ENCODE peak calls at places on chromosomes 11 and 22, in six cellular contexts. One of them, this sample, is unnamed.

GRCh38 chr11:45179686-45180085 is 33.2 kb downstream of the PRDM11 start:
- DNase-seq in cardiac muscle cell: no peak
- DNase-seq in HL-60: no peak
- DNase-seq in brain microvascular endothelial cell: no peak
- DNase-seq in IMR-90: no peak
- DNase-seq in AG09309: no peak
- DNase-seq in this sample: no peak

GRCh38 chr11:130865091-130865771 is 51.0 kb downstream of the SNX19 start:
- DNase-seq in HL-60: no peak
- DNase-seq in cardiac muscle cell: peak; percentile 38
- DNase-seq in AG09309: no peak
- DNase-seq in brain microvascular endothelial cell: no peak
- DNase-seq in IMR-90: no peak
- DNase-seq in this sample: no peak

GRCh38 chr11:64148200-64148916 is 17.6 kb downstream of the MACROD1 start:
- DNase-seq in HL-60: peak; percentile 51
- DNase-seq in brain microvascular endothelial cell: peak; percentile 66
- DNase-seq in AG09309: peak; percentile 16
- DNase-seq in IMR-90: peak; percentile 66
- DNase-seq in cardiac muscle cell: peak; percentile 84
- DNase-seq in this sample: no peak

GRCh38 chr11:134558258-134558835 is 146.3 kb upstream of the B3GAT1 start:
- DNase-seq in brain microvascular endothelial cell: no peak
- DNase-seq in cardiac muscle cell: no peak
- DNase-seq in HL-60: no peak
- DNase-seq in IMR-90: no peak
- DNase-seq in AG09309: no peak
- DNase-seq in this sample: no peak

GRCh38 chr22:37062366-37062655 is 10.8 kb downstream of the KCTD17 start:
- DNase-seq in AG09309: no peak
- DNase-seq in IMR-90: no peak
- DNase-seq in cardiac muscle cell: no peak
- DNase-seq in HL-60: no peak
- DNase-seq in brain microvascular endothelial cell: no peak
- DNase-seq in this sample: no peak

GRCh38 chr22:37244922-37245722 is 1.1 kb upstream of the RAC2 start:
- DNase-seq in AG09309: no peak
- DNase-seq in cardiac muscle cell: no peak
- DNase-seq in IMR-90: no peak
- DNase-seq in brain microvascular endothelial cell: no peak
- DNase-seq in HL-60: peak; percentile 74
- DNase-seq in this sample: peak; percentile 79

GRCh38 chr11:39651857-39652461 is 1807.5 kb downstream of the LRRC4C start:
- DNase-seq in IMR-90: no peak
- DNase-seq in HL-60: no peak
- DNase-seq in brain microvascular endothelial cell: no peak
- DNase-seq in cardiac muscle cell: no peak
- DNase-seq in AG09309: no peak
- DNase-seq in this sample: no peak

GRCh38 chr11:16336721-16337120 is 19.6 kb downstream of the SOX6 start:
- DNase-seq in IMR-90: no peak
- DNase-seq in brain microvascular endothelial cell: no peak
- DNase-seq in AG09309: no peak
- DNase-seq in cardiac muscle cell: no peak
- DNase-seq in HL-60: no peak
- DNase-seq in this sample: no peak

GRCh38 chr11:88779551-88779950 is 286.2 kb downstream of the GRM5 start:
- DNase-seq in HL-60: no peak
- DNase-seq in AG09309: peak; percentile 43
- DNase-seq in IMR-90: peak; percentile 92
- DNase-seq in brain microvascular endothelial cell: peak; percentile 14
- DNase-seq in cardiac muscle cell: no peak
- DNase-seq in this sample: no peak

GRCh38 chr11:61695917-61696316 is 15.7 kb downstream of the DAGLA start:
- DNase-seq in cardiac muscle cell: no peak
- DNase-seq in IMR-90: peak; percentile 81
- DNase-seq in brain microvascular endothelial cell: peak; percentile 75
- DNase-seq in AG09309: peak; percentile 14
- DNase-seq in HL-60: no peak
- DNase-seq in this sample: no peak

GRCh38 chr11:61697093-61697492 is 16.9 kb downstream of the DAGLA start:
- DNase-seq in brain microvascular endothelial cell: no peak
- DNase-seq in IMR-90: no peak
- DNase-seq in AG09309: no peak
- DNase-seq in cardiac muscle cell: no peak
- DNase-seq in HL-60: no peak
- DNase-seq in this sample: no peak

GRCh38 chr11:61693897-61694840 is 14.0 kb downstream of the DAGLA start:
- DNase-seq in IMR-90: no peak
- DNase-seq in cardiac muscle cell: no peak
- DNase-seq in HL-60: no peak
- DNase-seq in brain microvascular endothelial cell: no peak
- DNase-seq in AG09309: no peak
- DNase-seq in this sample: no peak

GRCh38 chr11:61696602-61697001 is 16.4 kb downstream of the DAGLA start:
- DNase-seq in IMR-90: no peak
- DNase-seq in cardiac muscle cell: no peak
- DNase-seq in AG09309: no peak
- DNase-seq in HL-60: no peak
- DNase-seq in brain microvascular endothelial cell: no peak
- DNase-seq in this sample: no peak

GRCh38 chr11:61694971-61695706 is 14.9 kb downstream of the DAGLA start:
- DNase-seq in IMR-90: no peak
- DNase-seq in cardiac muscle cell: peak; percentile 36
- DNase-seq in brain microvascular endothelial cell: no peak
- DNase-seq in AG09309: no peak
- DNase-seq in HL-60: no peak
- DNase-seq in this sample: no peak
- H3K4me3 ChIP-seq in IMR-90: no peak overlapping the region
- H3K4me3 ChIP-seq in cardiac muscle cell: no peak overlapping the region
- H3K4me3 ChIP-seq in brain microvascular endothelial cell: no peak overlapping the region
- H3K4me3 ChIP-seq in AG09309: no peak overlapping the region
- H3K4me3 ChIP-seq in HL-60: no peak overlapping the region
- H3K4me3 ChIP-seq in this sample: no peak overlapping the region

GRCh38 chr11:73728000-73728399 is 32.9 kb downstream of the RAB6A start:
- DNase-seq in brain microvascular endothelial cell: no peak
- DNase-seq in HL-60: no peak
- DNase-seq in AG09309: no peak
- DNase-seq in cardiac muscle cell: no peak
- DNase-seq in IMR-90: no peak
- DNase-seq in this sample: no peak

GRCh38 chr11:73726825-73727224 is 34.0 kb downstream of the RAB6A start:
- DNase-seq in IMR-90: no peak
- DNase-seq in HL-60: no peak
- DNase-seq in AG09309: no peak
- DNase-seq in brain microvascular endothelial cell: no peak
- DNase-seq in cardiac muscle cell: no peak
- DNase-seq in this sample: no peak

GRCh38 chr11:73734996-73735395 is 25.9 kb downstream of the RAB6A start:
- DNase-seq in IMR-90: peak; percentile 34
- DNase-seq in cardiac muscle cell: no peak
- DNase-seq in brain microvascular endothelial cell: no peak
- DNase-seq in HL-60: no peak
- DNase-seq in AG09309: no peak
- DNase-seq in this sample: no peak

GRCh38 chr11:73729594-73730206 is 31.2 kb downstream of the RAB6A start:
- DNase-seq in AG09309: no peak
- DNase-seq in cardiac muscle cell: peak; percentile 32
- DNase-seq in brain microvascular endothelial cell: no peak
- DNase-seq in HL-60: peak; percentile 20
- DNase-seq in IMR-90: no peak
- DNase-seq in this sample: no peak
- TF ChIP-seq CTCF in AG09309: peak; percentile 38
- TF ChIP-seq CTCF in cardiac muscle cell: peak; percentile 45
- TF ChIP-seq CTCF in brain microvascular endothelial cell: peak; percentile 69
- TF ChIP-seq CTCF in HL-60: peak; percentile 12
- TF ChIP-seq CTCF in IMR-90: peak; percentile 17
- TF ChIP-seq CTCF in this sample: peak; percentile 57

GRCh38 chr22:50085211-50085999 is at the start of gene MLC1:
- DNase-seq in brain microvascular endothelial cell: no peak
- DNase-seq in HL-60: peak; percentile 92
- DNase-seq in IMR-90: peak; percentile 25
- DNase-seq in AG09309: no peak
- DNase-seq in cardiac muscle cell: no peak
- DNase-seq in this sample: no peak
- H3K4me3 ChIP-seq in brain microvascular endothelial cell: no peak within 1 kb of the TSS
- H3K4me3 ChIP-seq in HL-60: peak within 1 kb of the TSS; percentile 40
- H3K4me3 ChIP-seq in IMR-90: no peak within 1 kb of the TSS
- H3K4me3 ChIP-seq in AG09309: no peak within 1 kb of the TSS
- H3K4me3 ChIP-seq in cardiac muscle cell: no peak within 1 kb of the TSS
- H3K4me3 ChIP-seq in this sample: no peak within 1 kb of the TSS

GRCh38 chr11:72328366-72329224 is 84.6 kb upstream of the PHOX2A start:
- DNase-seq in brain microvascular endothelial cell: no peak
- DNase-seq in cardiac muscle cell: no peak
- DNase-seq in HL-60: no peak
- DNase-seq in AG09309: no peak
- DNase-seq in IMR-90: peak; percentile 42
- DNase-seq in this sample: no peak
- TF ChIP-seq CTCF in brain microvascular endothelial cell: peak; percentile 27
- TF ChIP-seq CTCF in cardiac muscle cell: no peak
- TF ChIP-seq CTCF in HL-60: no peak
- TF ChIP-seq CTCF in AG09309: no peak
- TF ChIP-seq CTCF in IMR-90: no peak
- TF ChIP-seq CTCF in this sample: peak; percentile 6

DNA sequence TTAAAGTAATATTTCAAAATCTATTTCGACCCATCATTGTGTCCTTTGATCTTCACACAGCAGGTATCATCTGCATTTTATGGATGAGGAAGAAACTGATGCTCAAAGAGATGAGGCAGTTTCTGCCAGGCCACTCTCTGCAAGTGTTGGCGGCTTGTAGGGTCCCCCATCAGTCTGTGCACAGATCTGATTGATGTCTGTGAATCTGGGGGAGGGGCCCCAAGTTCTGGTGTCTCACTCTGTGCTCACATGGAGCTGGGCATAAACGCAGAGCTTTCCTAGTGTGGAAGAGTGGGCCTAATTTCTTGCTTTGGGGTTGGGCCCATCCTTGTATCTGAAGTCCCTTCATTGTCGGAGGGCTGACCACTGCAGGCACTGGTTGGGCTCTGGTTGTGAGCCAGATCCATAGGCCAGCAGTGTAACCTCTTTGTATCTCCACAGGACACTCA is 1.6 kb upstream of the TRMT2A start:
- DNase-seq in brain microvascular endothelial cell: no peak
- DNase-seq in HL-60: no peak
- DNase-seq in IMR-90: no peak
- DNase-seq in AG09309: no peak
- DNase-seq in cardiac muscle cell: no peak
- DNase-seq in this sample: no peak
- H3K4me3 ChIP-seq in brain microvascular endothelial cell: peak overlapping the region; percentile 82
- H3K4me3 ChIP-seq in HL-60: peak overlapping the region; percentile 64
- H3K4me3 ChIP-seq in IMR-90: peak overlapping the region; percentile 80
- H3K4me3 ChIP-seq in AG09309: peak overlapping the region; percentile 79
- H3K4me3 ChIP-seq in cardiac muscle cell: peak overlapping the region; percentile 85
- H3K4me3 ChIP-seq in this sample: peak overlapping the region; percentile 96

DNA sequence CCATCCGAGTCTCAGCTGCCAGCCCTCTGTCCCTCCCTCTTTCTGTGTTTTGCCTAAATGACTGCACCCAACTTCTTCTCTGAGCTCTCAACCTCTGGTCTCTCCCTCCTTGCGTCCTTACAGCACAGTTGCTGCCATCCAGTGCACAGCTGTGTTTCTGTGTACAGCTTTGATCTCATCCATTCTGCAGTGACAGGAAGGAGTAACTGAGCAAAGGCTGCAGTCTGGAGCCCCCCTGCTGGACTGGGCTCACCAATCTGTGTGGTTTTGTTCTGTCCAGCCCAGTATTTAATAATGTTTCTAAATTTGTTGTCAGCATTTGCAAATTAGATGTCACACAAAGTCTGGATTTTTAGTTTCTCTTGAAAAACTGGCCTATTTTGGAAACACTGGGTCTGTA is 43.8 kb downstream of the PRR5L start:
- DNase-seq in HL-60: no peak
- DNase-seq in IMR-90: no peak
- DNase-seq in AG09309: no peak
- DNase-seq in cardiac muscle cell: no peak
- DNase-seq in brain microvascular endothelial cell: no peak
- DNase-seq in this sample: no peak
- TF ChIP-seq CTCF in HL-60: no peak
- TF ChIP-seq CTCF in IMR-90: no peak
- TF ChIP-seq CTCF in AG09309: no peak
- TF ChIP-seq CTCF in cardiac muscle cell: no peak
- TF ChIP-seq CTCF in brain microvascular endothelial cell: no peak
- TF ChIP-seq CTCF in this sample: no peak

DNA sequence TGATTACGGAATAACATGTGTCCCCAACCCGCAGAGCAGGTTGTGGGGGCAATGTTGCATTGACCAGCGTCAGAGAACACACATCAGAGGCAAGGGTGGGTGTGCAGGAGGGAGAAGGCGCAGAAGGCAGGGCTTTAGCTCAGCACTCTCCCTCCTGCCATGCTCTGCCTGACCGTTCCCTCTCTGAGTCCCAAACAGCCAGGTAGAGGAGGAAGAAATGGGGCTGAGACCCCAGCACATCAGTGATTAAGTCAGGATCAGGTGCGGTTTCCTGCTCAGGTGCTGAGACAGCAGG is 425 bp upstream of the MYO7A start:
- DNase-seq in cardiac muscle cell: peak; percentile 17
- DNase-seq in brain microvascular endothelial cell: no peak
- DNase-seq in AG09309: no peak
- DNase-seq in IMR-90: no peak
- DNase-seq in HL-60: no peak
- DNase-seq in this sample: no peak
- H3K4me3 ChIP-seq in cardiac muscle cell: peak overlapping the region; percentile 29
- H3K4me3 ChIP-seq in brain microvascular endothelial cell: peak overlapping the region; percentile 51
- H3K4me3 ChIP-seq in AG09309: peak overlapping the region; percentile 58
- H3K4me3 ChIP-seq in IMR-90: peak overlapping the region; percentile 33
- H3K4me3 ChIP-seq in HL-60: no peak overlapping the region
- H3K4me3 ChIP-seq in this sample: no peak overlapping the region

This sample was measured in GM12864.